ENCODE peak calls at places on chromosome 14, in four cellular contexts. One of them, this sample, is unnamed.

GRCh38 chr14:54854181-54854580 is 48.4 kb downstream of the GCH1 start:
- DNase-seq in RWPE1: no peak
- DNase-seq in natural killer cell: no peak
- DNase-seq in foreskin fibroblast: no peak
- DNase-seq in this sample: no peak

GRCh38 chr14:43184540-43184939 is 1322.5 kb downstream of the FSCB start:
- DNase-seq in RWPE1: no peak
- DNase-seq in natural killer cell: no peak
- DNase-seq in foreskin fibroblast: no peak
- DNase-seq in this sample: no peak

GRCh38 chr14:68669101-68669500 is 123.8 kb downstream of the ZFP36L1 start:
- DNase-seq in RWPE1: no peak
- DNase-seq in natural killer cell: no peak
- DNase-seq in foreskin fibroblast: no peak
- DNase-seq in this sample: no peak

GRCh38 chr14:103545219-103545914 is 16.4 kb downstream of the TRMT61A start:
- DNase-seq in RWPE1: no peak
- DNase-seq in natural killer cell: no peak
- DNase-seq in foreskin fibroblast: no peak
- DNase-seq in this sample: no peak

GRCh38 chr14:43795600-43796228 is 711.4 kb downstream of the FSCB start:
- DNase-seq in RWPE1: no peak
- DNase-seq in natural killer cell: no peak
- DNase-seq in foreskin fibroblast: no peak
- DNase-seq in this sample: no peak

GRCh38 chr14:74507085-74507484 is 13.5 kb downstream of the ISCA2 start:
- DNase-seq in RWPE1: no peak
- DNase-seq in natural killer cell: no peak
- DNase-seq in foreskin fibroblast: no peak
- DNase-seq in this sample: no peak

GRCh38 chr14:63493246-63493645 is 49.9 kb downstream of the PPP2R5E start:
- DNase-seq in RWPE1: no peak
- DNase-seq in natural killer cell: no peak
- DNase-seq in foreskin fibroblast: peak
- DNase-seq in this sample: peak

GRCh38 chr14:64410084-64410774 is 22.1 kb downstream of the MTHFD1 start:
- DNase-seq in RWPE1: no peak
- DNase-seq in natural killer cell: no peak
- DNase-seq in foreskin fibroblast: peak
- DNase-seq in this sample: peak

GRCh38 chr14:61240206-61240605 is 40.9 kb downstream of the TMEM30B start:
- DNase-seq in RWPE1: no peak
- DNase-seq in natural killer cell: no peak
- DNase-seq in foreskin fibroblast: no peak
- DNase-seq in this sample: no peak

GRCh38 chr14:65352964-65353530 is 59.5 kb upstream of the FUT8 start:
- DNase-seq in RWPE1: peak
- DNase-seq in natural killer cell: no peak
- DNase-seq in foreskin fibroblast: no peak
- DNase-seq in this sample: no peak

GRCh38 chr14:72745991-72746980 is 147.6 kb downstream of the DPF3 start:
- DNase-seq in RWPE1: peak
- DNase-seq in natural killer cell: no peak
- DNase-seq in foreskin fibroblast: peak
- DNase-seq in this sample: peak

GRCh38 chr14:86237733-86238132 is 707.8 kb downstream of the FLRT2 start:
- DNase-seq in RWPE1: no peak
- DNase-seq in natural killer cell: no peak
- DNase-seq in foreskin fibroblast: no peak
- DNase-seq in this sample: no peak

GRCh38 chr14:57049848-57050247 is 218.9 kb downstream of the EXOC5 start:
- DNase-seq in RWPE1: no peak
- DNase-seq in natural killer cell: no peak
- DNase-seq in foreskin fibroblast: no peak
- DNase-seq in this sample: no peak

GRCh38 chr14:32608880-32609279 is 279.8 kb downstream of the AKAP6 start:
- DNase-seq in RWPE1: peak
- DNase-seq in natural killer cell: no peak
- DNase-seq in foreskin fibroblast: no peak
- DNase-seq in this sample: no peak

GRCh38 chr14:88289996-88290395 is 33.1 kb downstream of the KCNK10 start:
- DNase-seq in RWPE1: no peak
- DNase-seq in natural killer cell: no peak
- DNase-seq in foreskin fibroblast: no peak
- DNase-seq in this sample: no peak

GRCh38 chr14:67580336-67581230 is 19.5 kb downstream of the PIGH start:
- DNase-seq in RWPE1: no peak
- DNase-seq in natural killer cell: no peak
- DNase-seq in foreskin fibroblast: no peak
- DNase-seq in this sample: no peak

This sample was measured in HFFc6.